ENCODE peak calls at places on chromosomes 11 and 22, in six cellular contexts. One of them, this sample, is unnamed.

GRCh38 chr22:42645938-42646568 is 3.1 kb downstream of the CYB5R3 start:
- DNase-seq in HCT116: no peak
- DNase-seq in K562: no peak
- DNase-seq in HepG2: no peak
- DNase-seq in SK-N-SH: no peak
- DNase-seq in H1: no peak
- DNase-seq in this sample: no peak

GRCh38 chr22:31259798-31260473 is 32.4 kb downstream of the PIK3IP1 start:
- DNase-seq in HCT116: no peak
- DNase-seq in K562: no peak
- DNase-seq in HepG2: no peak
- DNase-seq in SK-N-SH: no peak
- DNase-seq in H1: no peak
- DNase-seq in this sample: no peak

GRCh38 chr11:4947505-4947904 is at the start of gene OR51A4:
- DNase-seq in HCT116: no peak
- DNase-seq in K562: no peak
- DNase-seq in HepG2: no peak
- DNase-seq in SK-N-SH: no peak
- DNase-seq in H1: no peak
- DNase-seq in this sample: no peak

GRCh38 chr11:117905524-117905923 is 23.7 kb downstream of the TMPRSS13 start:
- DNase-seq in HCT116: no peak
- DNase-seq in K562: no peak
- DNase-seq in HepG2: no peak
- DNase-seq in SK-N-SH: no peak
- DNase-seq in H1: no peak
- DNase-seq in this sample: no peak

GRCh38 chr11:102831128-102831708 is 12.2 kb downstream of the MMP3 start:
- DNase-seq in HCT116: no peak
- DNase-seq in K562: peak
- DNase-seq in HepG2: peak
- DNase-seq in SK-N-SH: peak
- DNase-seq in H1: peak
- DNase-seq in this sample: no peak

GRCh38 chr11:40215605-40216004 is 1243.8 kb downstream of the LRRC4C start:
- DNase-seq in HCT116: no peak
- DNase-seq in K562: no peak
- DNase-seq in HepG2: no peak
- DNase-seq in SK-N-SH: no peak
- DNase-seq in H1: no peak
- DNase-seq in this sample: no peak

GRCh38 chr22:38238519-38239051 is 34.2 kb downstream of the TMEM184B start:
- DNase-seq in HCT116: no peak
- DNase-seq in K562: no peak
- DNase-seq in HepG2: no peak
- DNase-seq in SK-N-SH: no peak
- DNase-seq in H1: no peak
- DNase-seq in this sample: no peak

GRCh38 chr11:117096140-117096972 is 1.9 kb downstream of the SIK3 start:
- DNase-seq in HCT116: no peak
- DNase-seq in K562: peak
- DNase-seq in HepG2: peak
- DNase-seq in SK-N-SH: peak
- DNase-seq in H1: peak
- DNase-seq in this sample: no peak

GRCh38 chr22:20615021-20615420 is 107.6 kb downstream of the MED15 start:
- DNase-seq in HCT116: no peak
- DNase-seq in K562: no peak
- DNase-seq in HepG2: no peak
- DNase-seq in SK-N-SH: no peak
- DNase-seq in H1: no peak
- DNase-seq in this sample: no peak

GRCh38 chr11:69308531-69308930 is 14.6 kb downstream of the MYEOV start:
- DNase-seq in HCT116: no peak
- DNase-seq in K562: no peak
- DNase-seq in HepG2: no peak
- DNase-seq in SK-N-SH: no peak
- DNase-seq in H1: no peak
- DNase-seq in this sample: no peak

GRCh38 chr11:71250512-71251158 is 1.7 kb downstream of the SHANK2 start:
- DNase-seq in HCT116: no peak
- DNase-seq in K562: no peak
- DNase-seq in HepG2: no peak
- DNase-seq in SK-N-SH: no peak
- DNase-seq in H1: no peak
- DNase-seq in this sample: no peak

GRCh38 chr11:68989936-68990606 is 9.3 kb upstream of the MRGPRD start:
- DNase-seq in HCT116: no peak
- DNase-seq in K562: no peak
- DNase-seq in HepG2: no peak
- DNase-seq in SK-N-SH: no peak
- DNase-seq in H1: no peak
- DNase-seq in this sample: no peak

GRCh38 chr11:92224394-92225205 is at the start of gene FAT3:
- DNase-seq in HCT116: no peak
- DNase-seq in K562: no peak
- DNase-seq in HepG2: no peak
- DNase-seq in SK-N-SH: peak
- DNase-seq in H1: peak
- DNase-seq in this sample: no peak

GRCh38 chr11:867856-868358 is 25.3 kb downstream of the TSPAN4 start:
- DNase-seq in HCT116: no peak
- DNase-seq in K562: no peak
- DNase-seq in HepG2: no peak
- DNase-seq in SK-N-SH: no peak
- DNase-seq in H1: no peak
- DNase-seq in this sample: no peak

GRCh38 chr11:119363874-119364590 is 17.5 kb downstream of the USP2 start:
- DNase-seq in HCT116: no peak
- DNase-seq in K562: peak
- DNase-seq in HepG2: no peak
- DNase-seq in SK-N-SH: peak
- DNase-seq in H1: peak
- DNase-seq in this sample: peak

GRCh38 chr11:69947772-69948255 is 128.6 kb upstream of the FGF3 start:
- DNase-seq in HCT116: peak
- DNase-seq in K562: no peak
- DNase-seq in HepG2: no peak
- DNase-seq in SK-N-SH: no peak
- DNase-seq in H1: no peak
- DNase-seq in this sample: no peak

GRCh38 chr22:38135133-38135706 is 24.7 kb upstream of the BAIAP2L2 start:
- DNase-seq in HCT116: peak
- DNase-seq in K562: no peak
- DNase-seq in HepG2: no peak
- DNase-seq in SK-N-SH: no peak
- DNase-seq in H1: no peak
- DNase-seq in this sample: no peak

GRCh38 chr11:112226062-112226921 is at the start of gene PTS:
- DNase-seq in HCT116: peak
- DNase-seq in K562: peak
- DNase-seq in HepG2: peak
- DNase-seq in SK-N-SH: peak
- DNase-seq in H1: peak
- DNase-seq in this sample: peak

GRCh38 chr11:123798513-123799252 is 7.5 kb downstream of the OR6M1 start:
- DNase-seq in HCT116: no peak
- DNase-seq in K562: no peak
- DNase-seq in HepG2: no peak
- DNase-seq in SK-N-SH: no peak
- DNase-seq in H1: no peak
- DNase-seq in this sample: no peak

GRCh38 chr22:23151827-23152226 is 6.5 kb downstream of the RAB36 start:
- DNase-seq in HCT116: no peak
- DNase-seq in K562: no peak
- DNase-seq in HepG2: no peak
- DNase-seq in SK-N-SH: no peak
- DNase-seq in H1: no peak
- DNase-seq in this sample: no peak

GRCh38 chr11:47177846-47178245 is 1.2 kb upstream of the ARFGAP2 start:
- DNase-seq in HCT116: no peak
- DNase-seq in K562: no peak
- DNase-seq in HepG2: peak
- DNase-seq in SK-N-SH: no peak
- DNase-seq in H1: no peak
- DNase-seq in this sample: no peak

GRCh38 chr11:69524291-69524882 is 42.9 kb downstream of the LINC01488 start:
- DNase-seq in HCT116: no peak
- DNase-seq in K562: peak
- DNase-seq in HepG2: no peak
- DNase-seq in SK-N-SH: no peak
- DNase-seq in H1: no peak
- DNase-seq in this sample: no peak

GRCh38 chr11:57158582-57158981 is 23.2 kb upstream of the LRRC55 start:
- DNase-seq in HCT116: no peak
- DNase-seq in K562: no peak
- DNase-seq in HepG2: no peak
- DNase-seq in SK-N-SH: no peak
- DNase-seq in H1: no peak
- DNase-seq in this sample: no peak

GRCh38 chr22:21933899-21934298 is 18.7 kb downstream of the PPM1F start:
- DNase-seq in HCT116: no peak
- DNase-seq in K562: no peak
- DNase-seq in HepG2: no peak
- DNase-seq in SK-N-SH: no peak
- DNase-seq in H1: no peak
- DNase-seq in this sample: no peak

GRCh38 chr11:75565221-75565814 is 3.3 kb downstream of the SERPINH1 start:
- DNase-seq in HCT116: no peak
- DNase-seq in K562: no peak
- DNase-seq in HepG2: peak
- DNase-seq in SK-N-SH: no peak
- DNase-seq in H1: no peak
- DNase-seq in this sample: no peak

GRCh38 chr22:45946805-45947600 is 30.0 kb downstream of the WNT7B start:
- DNase-seq in HCT116: no peak
- DNase-seq in K562: no peak
- DNase-seq in HepG2: no peak
- DNase-seq in SK-N-SH: peak
- DNase-seq in H1: no peak
- DNase-seq in this sample: no peak

GRCh38 chr11:75475767-75476650 is 43.0 kb upstream of the KLHL35 start:
- DNase-seq in HCT116: no peak
- DNase-seq in K562: no peak
- DNase-seq in HepG2: no peak
- DNase-seq in SK-N-SH: no peak
- DNase-seq in H1: no peak
- DNase-seq in this sample: peak

DNA sequence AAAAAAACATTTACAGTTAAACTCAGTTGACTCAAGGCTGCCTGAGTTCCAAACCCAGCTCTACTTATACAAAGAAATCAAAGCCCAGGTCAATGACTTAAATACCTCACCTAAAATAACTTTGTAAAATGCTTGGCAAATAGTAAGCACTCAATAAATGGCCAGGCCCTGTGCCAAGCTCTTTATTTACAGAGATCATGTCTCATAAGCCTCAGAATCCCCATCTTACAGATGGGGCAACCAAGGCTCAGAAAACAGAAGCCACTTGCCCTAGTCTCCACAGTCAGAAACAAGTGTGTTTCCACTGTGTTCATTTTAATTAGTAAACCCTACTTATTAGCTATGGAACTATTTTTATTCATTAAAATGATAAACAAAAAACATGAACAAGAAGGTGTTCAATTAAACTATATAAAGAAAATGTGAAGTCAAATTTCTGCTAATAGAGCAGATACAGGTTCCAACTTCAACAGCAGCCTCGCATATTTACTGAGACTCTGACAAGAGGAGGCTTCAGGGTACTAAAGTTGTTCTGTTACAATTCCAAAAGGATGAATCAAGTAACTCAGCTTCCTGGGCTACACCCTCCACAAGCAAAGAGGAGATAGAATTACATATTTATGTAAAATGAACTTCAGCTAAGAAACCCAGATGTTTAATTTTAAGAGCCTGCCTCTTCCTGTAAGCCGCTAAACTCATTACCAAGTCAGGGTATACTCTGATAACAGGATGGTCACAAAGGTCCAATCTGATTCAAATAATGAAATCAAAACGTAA is 30.7 kb upstream of the TTC28 start:
- DNase-seq in HCT116: no peak
- DNase-seq in K562: no peak
- DNase-seq in HepG2: peak
- DNase-seq in SK-N-SH: peak
- DNase-seq in H1: no peak
- DNase-seq in this sample: peak
- TF ChIP-seq JUND in HCT116: no peak
- TF ChIP-seq JUND in K562: no peak
- TF ChIP-seq JUND in HepG2: no peak
- TF ChIP-seq JUND in SK-N-SH: peak
- TF ChIP-seq JUND in H1: no peak
- TF ChIP-seq JUND in this sample: no peak

GRCh38 chr22:29310863-29311339 is 4.5 kb downstream of the GAS2L1 start:
- DNase-seq in HCT116: peak
- DNase-seq in K562: peak
- DNase-seq in HepG2: peak
- DNase-seq in SK-N-SH: peak
- DNase-seq in H1: peak
- DNase-seq in this sample: no peak
- TF ChIP-seq JUND in HCT116: no peak
- TF ChIP-seq JUND in K562: peak
- TF ChIP-seq JUND in HepG2: peak
- TF ChIP-seq JUND in SK-N-SH: peak
- TF ChIP-seq JUND in H1: peak
- TF ChIP-seq JUND in this sample: no peak

DNA sequence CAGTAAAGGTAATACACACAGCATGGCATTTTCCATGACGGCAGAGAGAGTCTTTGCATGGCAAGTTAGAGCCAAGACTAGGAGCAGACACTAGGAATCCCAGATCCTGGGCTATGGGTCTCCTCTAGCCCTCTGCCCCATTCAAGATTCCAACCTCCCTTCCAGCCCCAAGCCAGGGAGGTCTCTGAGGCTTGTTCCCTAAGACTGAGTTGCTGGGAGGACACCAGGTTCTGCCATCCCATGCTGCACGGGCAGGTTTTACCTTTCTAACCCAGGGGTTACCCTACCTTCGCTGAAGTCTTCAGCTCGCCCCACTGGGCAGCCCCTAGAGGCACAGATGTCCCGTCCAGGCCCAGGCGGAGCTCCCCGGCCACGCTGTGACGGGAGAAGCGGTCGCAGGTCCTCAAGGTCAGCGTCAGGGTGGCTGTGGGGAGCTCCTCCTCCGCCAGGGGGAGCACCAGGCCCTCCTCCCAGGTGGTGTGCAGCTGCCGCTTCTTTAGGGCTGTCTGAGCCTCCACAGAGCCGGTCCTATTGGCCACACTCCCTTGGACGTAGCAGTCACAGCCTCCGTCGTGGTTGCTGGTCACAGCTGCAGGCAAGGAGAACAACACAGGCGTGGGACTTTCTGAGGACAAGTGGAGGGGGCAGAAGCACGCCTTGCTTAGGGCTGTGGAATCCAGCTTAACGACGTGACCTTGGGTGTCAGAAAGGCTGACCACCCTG is 33.8 kb downstream of the SYT13 start:
- DNase-seq in HCT116: peak
- DNase-seq in K562: peak
- DNase-seq in HepG2: peak
- DNase-seq in SK-N-SH: peak
- DNase-seq in H1: peak
- DNase-seq in this sample: peak
- TF ChIP-seq JUND in HCT116: no peak
- TF ChIP-seq JUND in K562: no peak
- TF ChIP-seq JUND in HepG2: no peak
- TF ChIP-seq JUND in SK-N-SH: no peak
- TF ChIP-seq JUND in H1: no peak
- TF ChIP-seq JUND in this sample: no peak

GRCh38 chr11:125165111-125165663 is 636 bp downstream of the PKNOX2 start:
- DNase-seq in HCT116: no peak
- DNase-seq in K562: no peak
- DNase-seq in HepG2: no peak
- DNase-seq in SK-N-SH: peak
- DNase-seq in H1: peak
- DNase-seq in this sample: peak
- TF ChIP-seq JUND in HCT116: no peak
- TF ChIP-seq JUND in K562: no peak
- TF ChIP-seq JUND in HepG2: no peak
- TF ChIP-seq JUND in SK-N-SH: no peak
- TF ChIP-seq JUND in H1: no peak
- TF ChIP-seq JUND in this sample: no peak